ENCODE peak calls at places on chromosomes 16 and 17, in four cellular contexts. One of them, this sample, is unnamed.

GRCh38 chr16:87165151-87165550 is 152.0 kb downstream of the C16orf95 start:
- DNase-seq in RWPE1: no peak
- DNase-seq in breast epithelium: no peak
- DNase-seq in hepatocyte: no peak
- DNase-seq in this sample: no peak

GRCh38 chr17:55770220-55770870 is 19.5 kb downstream of the PCTP start:
- DNase-seq in RWPE1: peak
- DNase-seq in breast epithelium: no peak
- DNase-seq in hepatocyte: peak
- DNase-seq in this sample: no peak

GRCh38 chr16:66189951-66190350 is 176.5 kb upstream of the CDH5 start:
- DNase-seq in RWPE1: peak
- DNase-seq in breast epithelium: no peak
- DNase-seq in hepatocyte: no peak
- DNase-seq in this sample: no peak

GRCh38 chr16:53219795-53220194 is 165.0 kb downstream of the CHD9 start:
- DNase-seq in RWPE1: peak
- DNase-seq in breast epithelium: no peak
- DNase-seq in hepatocyte: no peak
- DNase-seq in this sample: no peak

GRCh38 chr16:65223335-65223734 is 101.5 kb upstream of the CDH11 start:
- DNase-seq in RWPE1: no peak
- DNase-seq in breast epithelium: no peak
- DNase-seq in hepatocyte: no peak
- DNase-seq in this sample: no peak

GRCh38 chr16:87358696-87359095 is 24.9 kb downstream of the FBXO31 start:
- DNase-seq in RWPE1: no peak
- DNase-seq in breast epithelium: no peak
- DNase-seq in hepatocyte: no peak
- DNase-seq in this sample: no peak

GRCh38 chr17:78127240-78127887 is 1.2 kb downstream of the TMC6 start:
- DNase-seq in RWPE1: no peak
- DNase-seq in breast epithelium: no peak
- DNase-seq in hepatocyte: peak
- DNase-seq in this sample: peak

GRCh38 chr16:85699628-85700027 is 10.9 kb upstream of the GINS2 start:
- DNase-seq in RWPE1: peak
- DNase-seq in breast epithelium: no peak
- DNase-seq in hepatocyte: no peak
- DNase-seq in this sample: peak

GRCh38 chr17:46011711-46012505 is 12.9 kb downstream of the STH start:
- DNase-seq in RWPE1: no peak
- DNase-seq in breast epithelium: no peak
- DNase-seq in hepatocyte: no peak
- DNase-seq in this sample: no peak

GRCh38 chr17:72296456-72296855 is 175.6 kb downstream of the SOX9 start:
- DNase-seq in RWPE1: peak
- DNase-seq in breast epithelium: no peak
- DNase-seq in hepatocyte: no peak
- DNase-seq in this sample: no peak

GRCh38 chr17:68035131-68035522 is 408 bp upstream of the KPNA2 start:
- DNase-seq in RWPE1: no peak
- DNase-seq in breast epithelium: peak
- DNase-seq in hepatocyte: peak
- DNase-seq in this sample: peak

GRCh38 chr17:11935734-11936406 is 61.4 kb downstream of the ZNF18 start:
- DNase-seq in RWPE1: peak
- DNase-seq in breast epithelium: no peak
- DNase-seq in hepatocyte: peak
- DNase-seq in this sample: peak

GRCh38 chr16:27319257-27319965 is 5.6 kb downstream of the IL4R start:
- DNase-seq in RWPE1: no peak
- DNase-seq in breast epithelium: no peak
- DNase-seq in hepatocyte: no peak
- DNase-seq in this sample: no peak

GRCh38 chr17:83176956-83177583 is 97.7 kb downstream of the METRNL start:
- DNase-seq in RWPE1: no peak
- DNase-seq in breast epithelium: peak
- DNase-seq in hepatocyte: no peak
- DNase-seq in this sample: no peak

GRCh38 chr17:64781394-64781793 is 119.3 kb upstream of the SMURF2 start:
- DNase-seq in RWPE1: peak
- DNase-seq in breast epithelium: peak
- DNase-seq in hepatocyte: peak
- DNase-seq in this sample: no peak

GRCh38 chr16:83002351-83003334 is 375.9 kb downstream of the CDH13 start:
- DNase-seq in RWPE1: no peak
- DNase-seq in breast epithelium: no peak
- DNase-seq in hepatocyte: no peak
- DNase-seq in this sample: no peak

GRCh38 chr16:90046122-90046970 is 27.1 kb upstream of the DBNDD1 start:
- DNase-seq in RWPE1: no peak
- DNase-seq in breast epithelium: peak
- DNase-seq in hepatocyte: no peak
- DNase-seq in this sample: no peak

GRCh38 chr17:61904094-61904710 is 23.6 kb downstream of the INTS2 start:
- DNase-seq in RWPE1: no peak
- DNase-seq in breast epithelium: no peak
- DNase-seq in hepatocyte: no peak
- DNase-seq in this sample: no peak

GRCh38 chr16:83878838-83879237 is 20.1 kb upstream of the MLYCD start:
- DNase-seq in RWPE1: peak
- DNase-seq in breast epithelium: no peak
- DNase-seq in hepatocyte: peak
- DNase-seq in this sample: no peak

GRCh38 chr17:2786176-2786881 is 9.9 kb upstream of the RAP1GAP2 start:
- DNase-seq in RWPE1: peak
- DNase-seq in breast epithelium: peak
- DNase-seq in hepatocyte: peak
- DNase-seq in this sample: peak

GRCh38 chr17:61118871-61119270 is 280.8 kb upstream of the TBX2 start:
- DNase-seq in RWPE1: no peak
- DNase-seq in breast epithelium: no peak
- DNase-seq in hepatocyte: no peak
- DNase-seq in this sample: no peak

GRCh38 chr16:70694088-70694487 is 8.2 kb upstream of the MTSS2 start:
- DNase-seq in RWPE1: peak
- DNase-seq in breast epithelium: no peak
- DNase-seq in hepatocyte: no peak
- DNase-seq in this sample: no peak

DNA sequence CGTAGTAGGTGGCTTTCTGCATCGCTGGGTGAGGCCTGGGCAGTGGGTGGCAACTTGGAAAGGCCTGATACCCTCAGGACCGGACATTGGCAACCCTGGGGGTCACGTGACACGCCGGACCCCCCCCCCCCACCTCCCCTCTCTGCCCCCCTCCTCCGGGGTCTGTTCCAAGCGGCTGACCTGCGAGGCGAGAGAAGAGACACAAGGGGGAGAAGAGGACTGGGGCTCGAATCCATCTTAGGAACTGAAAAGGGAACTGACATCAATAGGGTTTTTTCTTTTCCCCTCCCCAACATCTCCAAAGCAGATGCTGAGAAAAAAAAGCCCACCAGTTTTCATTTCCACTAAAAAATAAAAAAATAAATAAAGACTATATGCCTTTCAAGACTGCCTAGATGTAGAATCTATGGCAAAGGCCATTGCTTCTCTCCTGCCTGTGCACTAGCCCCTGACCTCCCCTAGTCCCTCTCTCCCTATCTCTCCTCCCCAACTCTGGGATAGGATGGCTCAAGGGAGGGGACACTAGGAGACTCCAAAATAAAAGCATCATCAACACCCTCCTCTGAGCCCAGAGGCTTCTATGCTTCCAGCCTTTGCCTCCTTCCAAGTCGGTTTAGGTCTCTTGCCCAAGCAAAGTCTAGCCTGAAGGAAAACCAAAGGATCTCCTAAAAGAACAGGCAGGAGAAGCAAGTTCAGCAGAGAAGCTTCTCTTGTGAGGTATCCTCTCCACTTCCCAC is 7.7 kb upstream of the HOXB2 start:
- DNase-seq in RWPE1: no peak
- DNase-seq in breast epithelium: no peak
- DNase-seq in hepatocyte: no peak
- DNase-seq in this sample: no peak
- H3K27ac ChIP-seq in RWPE1: no peak
- H3K27ac ChIP-seq in breast epithelium: peak
- H3K27ac ChIP-seq in hepatocyte: no peak
- H3K27ac ChIP-seq in this sample: no peak

GRCh38 chr17:66365204-66365524 is 62.8 kb downstream of the PRKCA start:
- DNase-seq in RWPE1: no peak
- DNase-seq in breast epithelium: no peak
- DNase-seq in hepatocyte: no peak
- DNase-seq in this sample: no peak
- H3K27ac ChIP-seq in RWPE1: no peak
- H3K27ac ChIP-seq in breast epithelium: no peak
- H3K27ac ChIP-seq in hepatocyte: no peak
- H3K27ac ChIP-seq in this sample: no peak

GRCh38 chr16:11551842-11552241 is 34.9 kb downstream of the LITAF start:
- DNase-seq in RWPE1: no peak
- DNase-seq in breast epithelium: no peak
- DNase-seq in hepatocyte: no peak
- DNase-seq in this sample: no peak
- H3K27ac ChIP-seq in RWPE1: peak
- H3K27ac ChIP-seq in breast epithelium: peak
- H3K27ac ChIP-seq in hepatocyte: no peak
- H3K27ac ChIP-seq in this sample: peak

GRCh38 chr16:49431591-49432290 is 58.1 kb downstream of the C16orf78 start:
- DNase-seq in RWPE1: no peak
- DNase-seq in breast epithelium: no peak
- DNase-seq in hepatocyte: no peak
- DNase-seq in this sample: no peak
- H3K27ac ChIP-seq in RWPE1: no peak
- H3K27ac ChIP-seq in breast epithelium: no peak
- H3K27ac ChIP-seq in hepatocyte: no peak
- H3K27ac ChIP-seq in this sample: no peak

GRCh38 chr17:81340606-81341346 is 45.7 kb upstream of the SLC38A10 start:
- DNase-seq in RWPE1: no peak
- DNase-seq in breast epithelium: no peak
- DNase-seq in hepatocyte: peak
- DNase-seq in this sample: no peak
- H3K27ac ChIP-seq in RWPE1: peak
- H3K27ac ChIP-seq in breast epithelium: peak
- H3K27ac ChIP-seq in hepatocyte: peak
- H3K27ac ChIP-seq in this sample: no peak

DNA sequence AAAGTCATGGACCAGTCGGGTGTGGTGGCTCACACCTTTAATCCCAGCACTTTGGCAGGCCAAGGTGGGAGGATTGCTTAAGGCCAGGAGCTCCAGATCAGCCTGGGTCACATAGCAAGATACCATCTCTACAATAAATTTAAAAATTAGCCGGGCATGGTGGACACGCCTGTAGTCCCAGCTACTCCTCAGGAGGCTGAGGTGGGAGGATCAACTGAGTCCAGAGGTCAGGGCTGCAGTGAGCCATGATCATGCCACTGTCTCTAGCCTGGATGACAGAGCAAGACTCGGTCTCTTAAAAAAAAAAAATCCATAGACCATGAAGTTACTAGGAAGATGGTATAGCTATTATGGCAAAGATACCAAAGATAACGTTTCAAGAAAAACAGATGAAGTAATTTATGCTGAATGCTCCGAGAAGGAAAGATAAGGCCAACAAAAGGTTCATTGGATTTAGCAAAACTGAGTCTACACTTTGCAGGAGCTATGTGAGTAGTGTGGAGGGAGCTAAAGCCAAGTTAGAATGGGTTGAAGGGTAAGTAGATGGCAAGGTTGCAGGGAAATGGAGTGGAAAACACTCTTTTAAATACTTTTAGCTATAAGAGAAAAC is 11.7 kb downstream of the TRIM37 start:
- DNase-seq in RWPE1: no peak
- DNase-seq in breast epithelium: no peak
- DNase-seq in hepatocyte: no peak
- DNase-seq in this sample: no peak
- H3K27ac ChIP-seq in RWPE1: peak
- H3K27ac ChIP-seq in breast epithelium: no peak
- H3K27ac ChIP-seq in hepatocyte: peak
- H3K27ac ChIP-seq in this sample: no peak

DNA sequence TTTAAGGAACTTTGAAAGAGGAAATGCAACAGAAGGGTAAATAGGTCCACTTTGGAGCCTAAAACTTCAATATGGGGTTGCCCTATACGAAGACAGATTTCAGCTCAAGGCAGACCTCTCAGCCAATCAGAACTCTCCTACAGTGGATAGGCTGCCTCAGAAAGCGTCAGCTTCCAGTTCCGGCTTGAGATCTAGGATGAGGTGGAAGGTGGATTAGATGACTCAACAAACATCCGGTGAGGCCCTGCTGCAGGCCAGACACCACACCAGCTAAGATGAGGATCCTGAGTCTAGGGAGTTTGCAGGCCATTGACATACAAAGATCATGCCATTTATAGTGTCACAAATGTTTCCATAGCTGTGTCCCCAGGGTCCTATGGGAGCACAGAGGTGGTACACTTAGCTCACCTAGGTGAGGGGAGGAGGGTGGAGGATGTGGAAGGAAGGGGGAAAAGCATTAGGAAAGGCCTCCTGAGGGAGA is 7.9 kb upstream of the MFSD6L start:
- DNase-seq in RWPE1: peak
- DNase-seq in breast epithelium: no peak
- DNase-seq in hepatocyte: no peak
- DNase-seq in this sample: no peak
- H3K27ac ChIP-seq in RWPE1: no peak
- H3K27ac ChIP-seq in breast epithelium: no peak
- H3K27ac ChIP-seq in hepatocyte: no peak
- H3K27ac ChIP-seq in this sample: no peak